ENCODE peak calls at places on chromosomes 3 and 15, in four cellular contexts. T is HepG2, I is K562, B is SK-N-SH. X is an unnamed sample.

GRCh38 chr15:74777769-74778598 is 3.9 kb upstream of the CSK start:
- DNase-seq in I (no peak), B (no peak), T (no peak), X (no peak)

GRCh38 chr3:64225695-64226499 is 631 bp upstream of the PRICKLE2 start:
- DNase-seq in B (no peak), T (no peak), I (no peak), X (no peak)

GRCh38 chr3:155704041-155704440 is 40.8 kb downstream of the PLCH1 start:
- DNase-seq in I (no peak), T (no peak), B (no peak), X (no peak)

GRCh38 chr15:98812711-98813441 is 164.5 kb downstream of the IGF1R start:
- DNase-seq in I (peak; percentile 32), T (peak; percentile 89), B (no peak), X (no peak)

GRCh38 chr3:127961963-127962362 is 46.9 kb downstream of the KBTBD12 start:
- DNase-seq in B (no peak), I (peak; percentile 4), T (peak; percentile 76), X (no peak)

GRCh38 chr3:101635345-101635744 is 41.6 kb downstream of the ZBTB11 start:
- DNase-seq in B (no peak), I (peak; percentile 51), T (no peak), X (no peak)

GRCh38 chr3:32620911-32621310 is 50.3 kb upstream of the DYNC1LI1 start:
- DNase-seq in T (no peak), I (no peak), B (no peak), X (no peak)

GRCh38 chr15:38378162-38378560 is 75.8 kb upstream of the FAM98B start:
- DNase-seq in I (no peak), T (no peak), B (no peak), X (no peak)

GRCh38 chr3:142566096-142566495 is 12.4 kb downstream of the ATR start:
- DNase-seq in T (no peak), I (no peak), B (no peak), X (no peak)

GRCh38 chr15:85753791-85754452 is 40.8 kb downstream of the KLHL25 start:
- DNase-seq in T (no peak), I (no peak), B (no peak), X (no peak)

GRCh38 chr15:98914626-98915025 is 93.0 kb downstream of the PGPEP1L start:
- DNase-seq in I (no peak), T (no peak), B (no peak), X (no peak)

GRCh38 chr15:44137750-44138149 is 57.3 kb downstream of the FRMD5 start:
- DNase-seq in I (no peak), T (no peak), B (peak; percentile 30), X (no peak)

GRCh38 chr15:85706779-85707518 is 87.8 kb downstream of the KLHL25 start:
- DNase-seq in T (no peak), I (no peak), B (no peak), X (no peak)

GRCh38 chr3:163721596-163721995 is 1356.7 kb downstream of the SI start:
- DNase-seq in B (no peak), I (no peak), T (no peak), X (no peak)

GRCh38 chr15:57849332-57849731 is 142.8 kb downstream of the POLR2M start:
- DNase-seq in T (no peak), I (no peak), B (no peak), X (no peak)

GRCh38 chr3:123540285-123540684 is 44.6 kb downstream of the HACD2 start:
- DNase-seq in T (no peak), I (no peak), B (no peak), X (no peak)

GRCh38 chr3:38308456-38308855 is 26.4 kb downstream of the SLC22A14 start:
- DNase-seq in T (no peak), I (no peak), B (no peak), X (no peak)

GRCh38 chr3:172333692-172334457 is 114.4 kb downstream of the GHSR start:
- DNase-seq in T (no peak), I (no peak), B (no peak), X (no peak)

GRCh38 chr3:43995078-43995928 is 246.4 kb upstream of the TOPAZ1 start:
- DNase-seq in I (no peak), T (no peak), B (peak; percentile 80), X (no peak)

GRCh38 chr15:49225572-49226281 is 55.7 kb downstream of the GALK2 start:
- DNase-seq in I (peak; percentile 87), B (peak; percentile 14), T (no peak), X (no peak)

GRCh38 chr3:99789322-99789721 is 28.3 kb upstream of the CMSS1 start:
- DNase-seq in B (peak; percentile 62), T (peak; percentile 37), I (peak; percentile 36), X (peak; percentile 26)

GRCh38 chr15:46126581-46126980 is 491.8 kb downstream of the SQOR start:
- DNase-seq in B (no peak), T (no peak), I (no peak), X (no peak)

GRCh38 chr3:123449986-123450474 is 1.1 kb upstream of the ADCY5 start:
- DNase-seq in T (no peak), B (peak; percentile 79), I (no peak), X (no peak)

GRCh38 chr3:111856501-111856900 is 2.6 kb upstream of the PHLDB2 start:
- DNase-seq in B (no peak), T (no peak), I (no peak), X (no peak)

GRCh38 chr3:33437556-33438283 is 2.5 kb downstream of the UBP1 start:
- DNase-seq in I (peak; percentile 63), B (no peak), T (peak; percentile 25), X (no peak)

GRCh38 chr15:99369250-99369649 is 118.0 kb downstream of the LRRC28 start:
- DNase-seq in B (no peak), T (no peak), I (no peak), X (no peak)

GRCh38 chr15:73908030-73908821 is 18.0 kb upstream of the LOXL1 start:
- DNase-seq in B (peak; percentile 86), I (peak; percentile 75), T (peak; percentile 42), X (peak; percentile 60)

GRCh38 chr15:54803139-54803808 is 393.5 kb downstream of the RSL24D1 start:
- DNase-seq in T (no peak), B (no peak), I (no peak), X (no peak)

GRCh38 chr15:66454143-66454542 is 43.4 kb downstream of the SNAPC5 start:
- DNase-seq in T (peak; percentile 27), B (no peak), I (no peak), X (no peak)

GRCh38 chr3:170977911-170978310 is 48.6 kb downstream of the SLC2A2 start:
- DNase-seq in I (no peak), B (no peak), T (no peak), X (no peak)

GRCh38 chr3:158347966-158348365 is 223.0 kb upstream of the MLF1 start:
- DNase-seq in I (no peak), T (no peak), B (no peak), X (no peak)

GRCh38 chr3:129572603-129573002 is 29.6 kb downstream of the H1-8 start:
- DNase-seq in T (no peak), B (no peak), I (no peak), X (no peak)

GRCh38 chr3:57164217-57164605 is 942 bp downstream of the IL17RD start:
- DNase-seq in T (no peak), I (no peak), B (no peak), X (no peak)

GRCh38 chr3:139388961-139389551 is 391 bp downstream of the COPB2 start:
- DNase-seq in B (peak; percentile 11), T (no peak), I (peak; percentile 25), X (no peak)

GRCh38 chr3:149377408-149378111 is at the start of gene TM4SF1:
- DNase-seq in T (peak; percentile 97), B (no peak), I (no peak), X (no peak)
- TF ChIP-seq TAF1 in T (peak; percentile 98), B (peak; percentile 68), I (no peak), X (no peak)

GRCh38 chr3:20648294-20648693 is 462.3 kb upstream of the SGO1 start:
- DNase-seq in B (peak; percentile 42), I (no peak), T (no peak), X (no peak)
- TF ChIP-seq TAF1 in B (no peak), I (no peak), T (no peak), X (no peak)

GRCh38 chr3:185215873-185216586 is 37.8 kb downstream of the EHHADH start:
- DNase-seq in B (peak; percentile 22), T (peak; percentile 14), I (peak; percentile 32), X (peak; percentile 12)
- TF ChIP-seq TAF1 in B (no peak), T (no peak), I (no peak), X (no peak)

GRCh38 chr15:56099311-56099710 is 105.9 kb upstream of the NEDD4 start:
- DNase-seq in I (no peak), T (no peak), B (no peak), X (no peak)
- TF ChIP-seq TAF1 in I (no peak), T (no peak), B (no peak), X (no peak)

GRCh38 chr15:89780601-89781000 is 4.5 kb downstream of the MESP2 start:
- DNase-seq in T (no peak), I (no peak), B (no peak), X (no peak)

GRCh38 chr15:89781055-89781454 is 4.9 kb downstream of the MESP2 start:
- DNase-seq in I (no peak), B (no peak), T (no peak), X (no peak)

GRCh38 chr15:89777821-89778380 is 1.8 kb downstream of the MESP2 start:
- DNase-seq in T (no peak), I (no peak), B (peak; percentile 67), X (no peak)

GRCh38 chr15:89777073-89777820 is 1.1 kb downstream of the MESP2 start:
- DNase-seq in T (no peak), B (no peak), I (no peak), X (no peak)

GRCh38 chr15:89778861-89779260 is 2.7 kb downstream of the MESP2 start:
- DNase-seq in I (no peak), T (no peak), B (no peak), X (no peak)
- TF ChIP-seq TAF1 in I (no peak), T (no peak), B (no peak), X (no peak)

GRCh38 chr3:167575000-167575399 is 78.7 kb downstream of the WDR49 start:
- DNase-seq in I (no peak), T (no peak), B (no peak), X (no peak)
- TF ChIP-seq TAF1 in I (no peak), T (no peak), B (no peak), X (no peak)

GRCh38 chr3:141231101-141231922 is at the start of gene PXYLP1:
- DNase-seq in B (peak; percentile 96), I (peak; percentile 93), T (peak; percentile 72), X (peak; percentile 97)

GRCh38 chr3:141233457-141234161 is 2.0 kb downstream of the PXYLP1 start:
- DNase-seq in I (no peak), B (no peak), T (no peak), X (no peak)

GRCh38 chr3:141234283-141234682 is 2.7 kb downstream of the PXYLP1 start:
- DNase-seq in T (no peak), B (no peak), I (no peak), X (no peak)

GRCh38 chr3:141230293-141230692 is 1.3 kb upstream of the PXYLP1 start:
- DNase-seq in B (no peak), T (no peak), I (no peak), X (no peak)

GRCh38 chr3:141231923-141232861 is 567 bp downstream of the PXYLP1 start:
- DNase-seq in I (peak; percentile 27), B (peak; percentile 67), T (no peak), X (no peak)
- TF ChIP-seq TAF1 in I (no peak), B (no peak), T (no peak), X (no peak)